ENCODE peak calls at places on chromosomes 6 and 20, in five cellular contexts. Z, O, S, L and E are unnamed samples.

GRCh38 chr6:42870145-42870936 is 9.1 kb upstream of the RPL7L1 start:
- DNase-seq in S (no peak), L (no peak), Z (no peak), O (no peak), E (no peak)

GRCh38 chr20:19430641-19431307 is 218.3 kb downstream of the SLC24A3 start:
- DNase-seq in Z (no peak), O (no peak), S (no peak), L (no peak), E (peak)

GRCh38 chr6:38503940-38504682 is 135.6 kb downstream of the BTBD9 start:
- DNase-seq in Z (no peak), S (no peak), L (no peak), O (no peak), E (no peak)

GRCh38 chr6:3808189-3808588 is 41.0 kb upstream of the FAM50B start:
- DNase-seq in S (no peak), Z (no peak), L (no peak), O (no peak), E (no peak)

GRCh38 chr6:68873236-68873635 is 238.2 kb downstream of the ADGRB3 start:
- DNase-seq in L (no peak), S (no peak), Z (no peak), O (no peak), E (no peak)

GRCh38 chr6:156395276-156395675 is 381.9 kb upstream of the ARID1B start:
- DNase-seq in O (no peak), S (no peak), Z (no peak), L (peak), E (no peak)

GRCh38 chr20:53763707-53764415 is 170.2 kb upstream of the ZNF217 start:
- DNase-seq in O (peak), L (no peak), Z (no peak), S (peak), E (peak)

GRCh38 chr20:34797012-34797720 is 28.3 kb downstream of the NCOA6 start:
- DNase-seq in S (no peak), O (no peak), L (no peak), Z (no peak), E (no peak)

GRCh38 chr6:148757944-148758343 is 11.1 kb downstream of the UST start:
- DNase-seq in O (no peak), Z (no peak), S (no peak), L (no peak), E (no peak)

GRCh38 chr6:125077453-125077852 is 76.1 kb upstream of the TPD52L1 start:
- DNase-seq in L (no peak), S (no peak), Z (no peak), O (no peak), E (no peak)

GRCh38 chr6:41939848-41940758 is 1.5 kb downstream of the CCND3 start:
- DNase-seq in L (no peak), S (no peak), Z (no peak), O (no peak), E (no peak)

GRCh38 chr6:15596241-15596896 is 66.5 kb downstream of the DTNBP1 start:
- DNase-seq in L (no peak), O (no peak), S (no peak), Z (no peak), E (no peak)

GRCh38 chr6:72245565-72245964 is 359.2 kb downstream of the RIMS1 start:
- DNase-seq in Z (no peak), O (peak), S (no peak), L (no peak), E (peak)

GRCh38 chr20:53834044-53834442 is 236.4 kb downstream of the BCAS1 start:
- DNase-seq in S (no peak), L (no peak), Z (no peak), O (no peak), E (no peak)

GRCh38 chr20:53336892-53337291 is 256.7 kb downstream of the ZNF217 start:
- DNase-seq in Z (no peak), S (no peak), L (no peak), O (no peak), E (no peak)

GRCh38 chr20:9235518-9235917 is 166.6 kb downstream of the PLCB4 start:
- DNase-seq in O (no peak), Z (no peak), S (no peak), L (no peak), E (no peak)

GRCh38 chr20:62887147-62887859 is 25.7 kb upstream of the TCFL5 start:
- DNase-seq in L (no peak), O (no peak), S (peak), Z (no peak), E (no peak)

GRCh38 chr6:2853766-2854393 is 12.2 kb upstream of the SERPINB1 start:
- DNase-seq in Z (peak), L (peak), O (no peak), S (peak), E (no peak)

GRCh38 chr20:15075586-15075985 is 738.2 kb upstream of the FLRT3 start:
- DNase-seq in O (no peak), S (no peak), L (no peak), Z (no peak), E (no peak)
- TF ChIP-seq SUZ12 in O (no peak), S (no peak), L (no peak), Z (no peak), E (no peak)

GRCh38 chr6:163324928-163325784 is 89.4 kb upstream of the QKI start:
- DNase-seq in S (peak), L (no peak), O (no peak), Z (no peak), E (no peak)
- TF ChIP-seq SUZ12 in S (no peak), L (no peak), O (no peak), Z (no peak), E (no peak)

GRCh38 chr6:169313347-169314010 is 59.8 kb upstream of the THBS2 start:
- DNase-seq in S (no peak), O (no peak), L (no peak), Z (no peak), E (no peak)

GRCh38 chr6:169316651-169317050 is 63.0 kb upstream of the THBS2 start:
- DNase-seq in O (no peak), L (no peak), S (no peak), Z (no peak), E (no peak)

GRCh38 chr6:169315830-169316614 is 62.4 kb upstream of the THBS2 start:
- DNase-seq in Z (no peak), S (no peak), O (no peak), L (no peak), E (no peak)

GRCh38 chr6:169310983-169311382 is 57.3 kb upstream of the THBS2 start:
- DNase-seq in L (no peak), Z (no peak), S (no peak), O (no peak), E (no peak)

GRCh38 chr6:169312658-169313346 is 59.2 kb upstream of the THBS2 start:
- DNase-seq in S (peak), L (no peak), O (no peak), Z (no peak), E (no peak)
- TF ChIP-seq SUZ12 in S (no peak), L (no peak), O (no peak), Z (no peak), E (no peak)

GRCh38 chr20:1566701-1567100 is 9.2 kb upstream of the SIRPD start:
- DNase-seq in Z (no peak), L (no peak), O (no peak), S (peak), E (no peak)

GRCh38 chr20:1568166-1568490 is 10.6 kb upstream of the SIRPD start:
- DNase-seq in Z (no peak), L (no peak), O (no peak), S (peak), E (no peak)

GRCh38 chr20:1565461-1565860 is 8.0 kb upstream of the SIRPD start:
- DNase-seq in Z (no peak), S (peak), O (no peak), L (no peak), E (no peak)

GRCh38 chr20:1567392-1568165 is 10.1 kb upstream of the SIRPD start:
- DNase-seq in S (peak), O (peak), Z (no peak), L (no peak), E (peak)

DNA sequence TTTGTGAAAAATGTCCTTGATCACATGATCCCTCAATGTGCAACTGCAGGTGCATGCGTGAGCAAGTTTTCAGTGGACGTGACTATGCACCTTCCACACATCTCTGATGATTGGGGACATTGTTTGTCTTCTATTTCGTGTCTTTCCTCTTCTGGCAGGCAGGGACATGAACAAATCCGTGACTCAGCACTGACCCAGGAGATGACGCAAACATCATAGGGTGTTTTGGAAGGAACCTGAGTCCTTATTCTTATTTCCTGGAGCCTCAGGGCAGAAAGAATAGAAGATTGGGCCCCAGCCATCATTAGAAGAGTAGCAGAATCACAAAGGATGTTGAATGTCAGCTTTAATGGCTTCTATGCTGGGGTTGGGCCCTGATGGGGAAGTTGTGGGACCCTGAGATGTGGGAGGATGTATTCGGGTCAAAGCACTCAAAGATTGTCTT is 11.9 kb upstream of the SIRPD start:
- DNase-seq in L (no peak), Z (no peak), O (no peak), S (peak), E (no peak)
- TF ChIP-seq SUZ12 in L (no peak), Z (no peak), O (no peak), S (no peak), E (no peak)

DNA sequence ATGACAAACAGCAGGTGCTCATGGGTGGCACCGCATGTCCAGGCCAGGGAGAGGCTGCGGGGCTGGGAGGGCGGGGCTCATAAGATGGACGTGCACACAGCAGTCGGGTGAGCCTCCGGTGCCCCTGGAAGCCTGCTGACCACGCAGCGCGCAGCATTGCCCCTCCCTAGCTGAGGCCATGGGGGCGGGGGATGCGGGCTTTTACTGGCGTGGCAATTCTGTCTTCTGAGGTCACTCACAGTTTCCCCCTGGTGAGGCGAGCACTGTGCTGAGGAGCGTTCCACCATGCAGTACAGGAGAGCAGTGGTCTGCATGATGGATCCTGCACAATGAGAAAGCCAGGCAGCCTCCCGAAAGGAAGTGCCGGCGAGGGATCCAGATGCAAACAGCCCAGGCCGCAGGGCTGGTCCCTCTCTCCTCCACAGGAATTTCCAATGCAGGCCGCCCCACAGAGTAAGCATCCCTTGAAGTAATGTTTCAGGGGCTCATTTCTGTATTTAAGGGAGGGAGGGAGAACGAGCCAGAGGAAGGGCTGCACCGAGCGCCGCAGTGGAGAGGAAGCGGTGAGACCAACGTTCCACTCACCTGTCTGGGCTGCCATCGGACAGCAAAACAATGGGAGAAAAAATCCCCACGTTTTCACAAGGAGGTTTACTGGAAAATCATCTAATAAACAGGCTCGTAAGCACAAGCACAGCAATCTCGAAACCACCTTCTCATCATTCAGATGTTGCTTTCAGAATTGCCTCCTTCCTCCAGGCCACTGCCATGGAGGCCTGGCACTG is 56.0 kb downstream of the IRF4 start:
- DNase-seq in S (no peak), L (no peak), Z (no peak), O (no peak), E (no peak)
- TF ChIP-seq SUZ12 in S (no peak), L (no peak), Z (no peak), O (no peak), E (no peak)

GRCh38 chr20:48196486-48196885 is 411.2 kb upstream of the SULF2 start:
- DNase-seq in Z (no peak), O (no peak), L (no peak), S (no peak), E (no peak)
- TF ChIP-seq SUZ12 in Z (no peak), O (no peak), L (no peak), S (no peak), E (no peak)

GRCh38 chr20:17938889-17939619 is 29.5 kb downstream of the SNX5 start:
- DNase-seq in S (peak), Z (peak), L (no peak), O (peak), E (peak)
- TF ChIP-seq SUZ12 in S (no peak), Z (no peak), L (no peak), O (no peak), E (no peak)

GRCh38 chr6:143451531-143451930 is 926 bp downstream of the PEX3 start:
- DNase-seq in O (no peak), Z (no peak), L (no peak), S (no peak), E (no peak)
- TF ChIP-seq SUZ12 in O (no peak), Z (no peak), L (no peak), S (no peak), E (no peak)

GRCh38 chr20:46001498-46001897 is 7.2 kb upstream of the MMP9 start:
- DNase-seq in O (no peak), L (no peak), Z (no peak), S (no peak), E (no peak)
- TF ChIP-seq SUZ12 in O (no peak), L (no peak), Z (no peak), S (no peak), E (no peak)

DNA sequence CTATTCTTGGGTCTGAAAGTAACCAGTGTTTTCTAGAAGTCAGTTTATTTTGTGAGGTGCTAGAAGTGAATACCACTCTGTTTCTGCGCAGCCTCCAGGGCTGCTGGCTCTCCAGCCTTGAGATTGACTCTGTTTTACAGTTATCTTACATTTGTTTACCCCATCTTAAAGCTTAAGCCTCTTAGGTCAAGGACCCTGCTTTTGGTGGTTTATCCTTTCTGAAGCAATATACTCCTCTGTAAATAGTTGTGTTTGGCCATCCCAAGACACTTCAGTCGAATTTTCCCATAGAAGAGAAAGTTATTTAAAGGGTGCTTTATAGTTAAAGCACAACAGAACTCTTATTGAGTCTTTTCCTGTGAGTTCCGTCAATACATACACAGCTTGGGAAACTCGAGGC is 190.6 kb upstream of the RSPO3 start:
- DNase-seq in S (no peak), O (no peak), L (no peak), Z (no peak), E (no peak)
- TF ChIP-seq SUZ12 in S (no peak), O (no peak), L (no peak), Z (no peak), E (no peak)